ENCODE peak calls at places on chromosomes 4 and X, in five cellular contexts. One of them, this sample, is unnamed.

GRCh38 chr4:46146993-46147392 is 23.1 kb upstream of the GABRG1 start:
- DNase-seq in neuronal stem cell: no peak
- DNase-seq in mesendoderm: peak
- DNase-seq in IMR-90: no peak
- DNase-seq in H9: no peak
- DNase-seq in this sample: no peak

GRCh38 chr4:39043697-39044363 is 11.6 kb upstream of the TMEM156 start:
- DNase-seq in neuronal stem cell: no peak
- DNase-seq in IMR-90: peak
- DNase-seq in mesendoderm: peak
- DNase-seq in H9: no peak
- DNase-seq in this sample: peak

GRCh38 chrX:17535229-17535628 is 160.2 kb downstream of the NHS start:
- DNase-seq in H9: peak
- DNase-seq in IMR-90: peak
- DNase-seq in mesendoderm: peak
- DNase-seq in neuronal stem cell: no peak
- DNase-seq in this sample: peak

GRCh38 chrX:45046417-45046816 is 154.3 kb downstream of the DIPK2B start:
- DNase-seq in IMR-90: no peak
- DNase-seq in H9: no peak
- DNase-seq in neuronal stem cell: no peak
- DNase-seq in mesendoderm: no peak
- DNase-seq in this sample: no peak

GRCh38 chr4:16225139-16225538 is 1.1 kb downstream of the TAPT1 start:
- DNase-seq in IMR-90: peak
- DNase-seq in mesendoderm: no peak
- DNase-seq in H9: no peak
- DNase-seq in neuronal stem cell: no peak
- DNase-seq in this sample: peak

GRCh38 chr4:73918058-73918457 is 48.9 kb downstream of the CXCL1 start:
- DNase-seq in H9: no peak
- DNase-seq in IMR-90: no peak
- DNase-seq in neuronal stem cell: no peak
- DNase-seq in mesendoderm: no peak
- DNase-seq in this sample: no peak

GRCh38 chr4:159303435-159303834 is 200.6 kb downstream of the RAPGEF2 start:
- DNase-seq in IMR-90: no peak
- DNase-seq in neuronal stem cell: no peak
- DNase-seq in H9: no peak
- DNase-seq in mesendoderm: no peak
- DNase-seq in this sample: no peak

GRCh38 chr4:96649536-96649935 is 809.6 kb downstream of the PDHA2 start:
- DNase-seq in neuronal stem cell: no peak
- DNase-seq in H9: no peak
- DNase-seq in mesendoderm: no peak
- DNase-seq in IMR-90: no peak
- DNase-seq in this sample: peak

GRCh38 chrX:113297456-113297855 is 456.8 kb upstream of the AMOT start:
- DNase-seq in IMR-90: no peak
- DNase-seq in mesendoderm: no peak
- DNase-seq in H9: no peak
- DNase-seq in neuronal stem cell: no peak
- DNase-seq in this sample: no peak

GRCh38 chr4:57639566-57640328 is 529.6 kb upstream of the IGFBP7 start:
- DNase-seq in neuronal stem cell: no peak
- DNase-seq in H9: peak
- DNase-seq in IMR-90: no peak
- DNase-seq in mesendoderm: peak
- DNase-seq in this sample: no peak

GRCh38 chr4:17912011-17912410 is 101.2 kb downstream of the NCAPG start:
- DNase-seq in neuronal stem cell: no peak
- DNase-seq in mesendoderm: no peak
- DNase-seq in H9: no peak
- DNase-seq in IMR-90: no peak
- DNase-seq in this sample: no peak

GRCh38 chr4:105092768-105093167 is 53.9 kb upstream of the TET2 start:
- DNase-seq in mesendoderm: no peak
- DNase-seq in H9: no peak
- DNase-seq in IMR-90: peak
- DNase-seq in neuronal stem cell: no peak
- DNase-seq in this sample: peak

GRCh38 chrX:131741103-131741581 is 197.3 kb downstream of the OR13H1 start:
- DNase-seq in neuronal stem cell: no peak
- DNase-seq in IMR-90: peak
- DNase-seq in mesendoderm: no peak
- DNase-seq in H9: no peak
- DNase-seq in this sample: peak
- H2BK5ac ChIP-seq in neuronal stem cell: no peak
- H2BK5ac ChIP-seq in IMR-90: peak
- H2BK5ac ChIP-seq in mesendoderm: no peak
- H2BK5ac ChIP-seq in H9: no peak
- H2BK5ac ChIP-seq in this sample: no peak

GRCh38 chr4:118833192-118833820 is 2.6 kb downstream of the SEC24D start:
- DNase-seq in mesendoderm: no peak
- DNase-seq in neuronal stem cell: no peak
- DNase-seq in IMR-90: no peak
- DNase-seq in H9: no peak
- DNase-seq in this sample: no peak

GRCh38 chr4:118834070-118834469 is 1.9 kb downstream of the SEC24D start:
- DNase-seq in H9: no peak
- DNase-seq in IMR-90: no peak
- DNase-seq in neuronal stem cell: no peak
- DNase-seq in mesendoderm: no peak
- DNase-seq in this sample: peak

GRCh38 chr4:118836763-118837507 is 1.0 kb upstream of the SEC24D start:
- DNase-seq in H9: no peak
- DNase-seq in IMR-90: no peak
- DNase-seq in neuronal stem cell: no peak
- DNase-seq in mesendoderm: no peak
- DNase-seq in this sample: no peak

GRCh38 chr4:118834960-118835895 is 698 bp downstream of the SEC24D start:
- DNase-seq in H9: peak
- DNase-seq in IMR-90: peak
- DNase-seq in neuronal stem cell: peak
- DNase-seq in mesendoderm: peak
- DNase-seq in this sample: peak

GRCh38 chr4:118835896-118836762 is at the start of gene SEC24D:
- DNase-seq in mesendoderm: peak
- DNase-seq in neuronal stem cell: peak
- DNase-seq in IMR-90: peak
- DNase-seq in H9: peak
- DNase-seq in this sample: peak
- H3K23ac ChIP-seq in mesendoderm: peak
- H3K23ac ChIP-seq in neuronal stem cell: peak
- H3K23ac ChIP-seq in IMR-90: peak
- H3K23ac ChIP-seq in H9: no peak
- H3K23ac ChIP-seq in this sample: no peak

GRCh38 chr4:76588268-76588667 is 153.2 kb downstream of the SHROOM3 start:
- DNase-seq in IMR-90: no peak
- DNase-seq in neuronal stem cell: peak
- DNase-seq in mesendoderm: peak
- DNase-seq in H9: peak
- DNase-seq in this sample: no peak
- H2BK5ac ChIP-seq in IMR-90: no peak
- H2BK5ac ChIP-seq in neuronal stem cell: no peak
- H2BK5ac ChIP-seq in mesendoderm: peak
- H2BK5ac ChIP-seq in H9: peak
- H2BK5ac ChIP-seq in this sample: peak

GRCh38 chrX:319579-320125 is 1.1 kb upstream of the GTPBP6 start:
- DNase-seq in neuronal stem cell: no peak
- DNase-seq in mesendoderm: no peak
- DNase-seq in IMR-90: no peak
- DNase-seq in H9: no peak
- DNase-seq in this sample: no peak

GRCh38 chrX:318739-319578 is at the start of gene GTPBP6:
- DNase-seq in H9: peak
- DNase-seq in neuronal stem cell: peak
- DNase-seq in mesendoderm: peak
- DNase-seq in IMR-90: peak
- DNase-seq in this sample: peak

GRCh38 chrX:318068-318738 is 393 bp downstream of the GTPBP6 start:
- DNase-seq in IMR-90: peak
- DNase-seq in mesendoderm: peak
- DNase-seq in H9: peak
- DNase-seq in neuronal stem cell: peak
- DNase-seq in this sample: peak

GRCh38 chrX:317424-318067 is 1.1 kb downstream of the GTPBP6 start:
- DNase-seq in mesendoderm: no peak
- DNase-seq in H9: no peak
- DNase-seq in IMR-90: no peak
- DNase-seq in neuronal stem cell: no peak
- DNase-seq in this sample: no peak

DNA sequence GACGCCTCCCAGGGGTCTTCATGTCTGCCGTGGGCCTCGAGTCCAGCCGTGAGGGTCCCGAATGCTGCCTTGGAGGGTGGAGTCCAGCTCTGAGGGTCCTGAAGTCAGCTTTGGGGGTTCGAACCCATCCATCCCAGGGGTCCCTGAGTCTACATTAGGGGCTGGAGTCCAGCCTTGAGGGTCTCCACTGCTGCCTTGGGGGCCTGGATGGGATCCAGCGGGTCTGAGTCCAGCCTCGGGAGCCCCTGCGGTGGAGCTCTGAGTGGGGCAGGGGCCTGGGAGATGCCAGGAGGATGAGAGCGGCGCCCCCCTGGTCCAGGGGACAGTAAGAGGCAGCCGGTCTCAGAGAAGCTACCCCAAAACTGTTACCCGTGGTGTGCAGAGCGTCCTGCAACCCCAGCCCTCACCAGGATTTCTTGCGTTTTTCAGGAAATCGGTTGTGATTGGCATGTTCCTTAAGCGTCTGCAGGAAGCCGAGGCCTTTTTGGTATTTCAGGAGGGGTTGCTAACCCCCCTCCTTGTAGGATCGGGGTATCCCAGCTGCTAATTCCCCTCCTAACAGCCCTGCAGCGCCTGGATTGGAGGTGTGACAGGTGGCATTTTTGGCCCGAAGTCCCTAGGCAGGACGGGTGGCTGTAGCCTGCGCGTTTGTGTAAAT is 1.7 kb upstream of the GTPBP6 start:
- DNase-seq in mesendoderm: no peak
- DNase-seq in H9: no peak
- DNase-seq in IMR-90: peak
- DNase-seq in neuronal stem cell: no peak
- DNase-seq in this sample: peak
- H3K23ac ChIP-seq in mesendoderm: peak
- H3K23ac ChIP-seq in H9: no peak
- H3K23ac ChIP-seq in IMR-90: peak
- H3K23ac ChIP-seq in neuronal stem cell: no peak
- H3K23ac ChIP-seq in this sample: peak

DNA sequence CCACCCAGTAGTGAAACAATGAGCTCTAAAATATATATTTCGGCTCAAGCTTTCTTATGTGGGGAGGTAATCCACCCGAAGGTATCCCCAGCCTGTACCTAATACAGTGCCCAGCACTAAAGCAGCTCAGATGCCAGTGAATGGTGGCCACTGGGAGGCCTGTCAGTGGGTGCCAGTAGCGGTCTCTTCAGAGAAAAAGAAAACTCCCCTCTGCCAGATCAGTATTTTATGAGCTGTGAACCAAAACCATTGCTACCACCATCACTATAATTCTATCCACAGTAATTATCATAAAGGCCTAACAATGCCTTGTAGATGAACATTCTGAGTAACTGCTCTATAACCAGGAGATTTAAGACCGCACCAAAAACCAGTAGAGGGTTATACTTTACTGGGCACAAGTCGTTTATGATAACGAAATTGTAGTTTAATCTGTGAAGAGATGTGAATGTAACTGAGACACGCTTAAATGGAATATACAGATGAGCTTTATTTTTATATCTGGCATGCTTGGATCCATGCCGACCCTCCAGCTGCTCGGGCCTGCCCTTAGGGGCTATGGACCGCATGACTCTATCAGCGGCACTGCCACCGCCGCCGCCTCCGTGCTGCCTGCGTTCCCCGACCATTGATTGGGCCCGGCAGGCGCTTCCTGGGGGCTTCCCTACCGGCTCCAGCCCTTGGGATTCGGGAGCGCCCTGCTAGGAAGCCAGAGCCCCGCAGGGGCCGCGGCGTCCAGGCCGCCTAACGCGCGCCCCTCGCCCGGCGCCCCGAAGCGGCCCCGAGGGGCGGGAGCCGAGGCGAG is 586 bp upstream of the NFKB1 start:
- DNase-seq in neuronal stem cell: peak
- DNase-seq in mesendoderm: peak
- DNase-seq in IMR-90: peak
- DNase-seq in H9: peak
- DNase-seq in this sample: peak
- H2BK5ac ChIP-seq in neuronal stem cell: no peak
- H2BK5ac ChIP-seq in mesendoderm: no peak
- H2BK5ac ChIP-seq in IMR-90: peak
- H2BK5ac ChIP-seq in H9: no peak
- H2BK5ac ChIP-seq in this sample: peak

GRCh38 chr4:171817026-171817425 is 3.8 kb downstream of the GALNTL6 start:
- DNase-seq in mesendoderm: no peak
- DNase-seq in IMR-90: no peak
- DNase-seq in H9: no peak
- DNase-seq in neuronal stem cell: no peak
- DNase-seq in this sample: no peak

GRCh38 chr4:171813195-171813955 is at the start of gene GALNTL6:
- DNase-seq in IMR-90: no peak
- DNase-seq in H9: peak
- DNase-seq in mesendoderm: peak
- DNase-seq in neuronal stem cell: peak
- DNase-seq in this sample: peak

GRCh38 chr4:171814545-171814944 is 1.3 kb downstream of the GALNTL6 start:
- DNase-seq in H9: no peak
- DNase-seq in mesendoderm: peak
- DNase-seq in neuronal stem cell: no peak
- DNase-seq in IMR-90: no peak
- DNase-seq in this sample: no peak

GRCh38 chr4:171809854-171810253 is 3.4 kb upstream of the GALNTL6 start:
- DNase-seq in neuronal stem cell: no peak
- DNase-seq in mesendoderm: no peak
- DNase-seq in IMR-90: no peak
- DNase-seq in H9: no peak
- DNase-seq in this sample: no peak

GRCh38 chr4:171812377-171813194 is 618 bp upstream of the GALNTL6 start:
- DNase-seq in neuronal stem cell: peak
- DNase-seq in IMR-90: no peak
- DNase-seq in mesendoderm: peak
- DNase-seq in H9: peak
- DNase-seq in this sample: no peak
- H3K23ac ChIP-seq in neuronal stem cell: no peak
- H3K23ac ChIP-seq in IMR-90: no peak
- H3K23ac ChIP-seq in mesendoderm: peak
- H3K23ac ChIP-seq in H9: no peak
- H3K23ac ChIP-seq in this sample: no peak

GRCh38 chr4:165627548-165627947 is 245.5 kb upstream of the TLL1 start:
- DNase-seq in IMR-90: no peak
- DNase-seq in neuronal stem cell: no peak
- DNase-seq in H9: no peak
- DNase-seq in mesendoderm: no peak
- DNase-seq in this sample: no peak

GRCh38 chr4:165625281-165625680 is 246.5 kb downstream of the CPE start:
- DNase-seq in IMR-90: no peak
- DNase-seq in neuronal stem cell: no peak
- DNase-seq in mesendoderm: no peak
- DNase-seq in H9: no peak
- DNase-seq in this sample: no peak

GRCh38 chr4:165626316-165626715 is 246.7 kb upstream of the TLL1 start:
- DNase-seq in IMR-90: no peak
- DNase-seq in mesendoderm: no peak
- DNase-seq in neuronal stem cell: no peak
- DNase-seq in H9: no peak
- DNase-seq in this sample: no peak

GRCh38 chr4:165627128-165627527 is 245.9 kb upstream of the TLL1 start:
- DNase-seq in mesendoderm: no peak
- DNase-seq in IMR-90: no peak
- DNase-seq in neuronal stem cell: no peak
- DNase-seq in H9: no peak
- DNase-seq in this sample: no peak

GRCh38 chr4:165621983-165622382 is 243.2 kb downstream of the CPE start:
- DNase-seq in IMR-90: no peak
- DNase-seq in neuronal stem cell: no peak
- DNase-seq in mesendoderm: peak
- DNase-seq in H9: no peak
- DNase-seq in this sample: no peak
- H2BK5ac ChIP-seq in IMR-90: no peak
- H2BK5ac ChIP-seq in neuronal stem cell: no peak
- H2BK5ac ChIP-seq in mesendoderm: peak
- H2BK5ac ChIP-seq in H9: no peak
- H2BK5ac ChIP-seq in this sample: no peak